ENCODE peak calls at places on chromosomes 3 and 15, in seven cellular contexts. One of them, this sample, is unnamed.
A peak's percentile ranks its signal among the peaks of the same experiment; 100 is the strongest.

GRCh38 chr3:15656342-15656741 is 54.8 kb downstream of the BTD start:
- DNase-seq in H9: no peak
- DNase-seq in AG10803: no peak
- DNase-seq in globus pallidus: no peak
- DNase-seq in activated CD4-positive, alpha-beta T cell treated with anti-CD3 and anti-CD28 coated beads for 36 hours: no peak
- DNase-seq in stimulated activated CD4-positive, alpha-beta T cell treated with anti-CD3 and anti-CD28 coated beads, Interleukin-2, amount 100 ng/mL, for 24 hours: no peak
- DNase-seq in anterior cingulate cortex: no peak
- DNase-seq in this sample: no peak

GRCh38 chr15:29883126-29883525 is 60.9 kb upstream of the TJP1 start:
- DNase-seq in anterior cingulate cortex: no peak
- DNase-seq in AG10803: no peak
- DNase-seq in H9: peak; percentile 58
- DNase-seq in globus pallidus: no peak
- DNase-seq in stimulated activated CD4-positive, alpha-beta T cell treated with anti-CD3 and anti-CD28 coated beads, Interleukin-2, amount 100 ng/mL, for 24 hours: no peak
- DNase-seq in activated CD4-positive, alpha-beta T cell treated with anti-CD3 and anti-CD28 coated beads for 36 hours: no peak
- DNase-seq in this sample: no peak

GRCh38 chr3:151443583-151443982 is 17.3 kb downstream of the IGSF10 start:
- DNase-seq in globus pallidus: no peak
- DNase-seq in anterior cingulate cortex: no peak
- DNase-seq in activated CD4-positive, alpha-beta T cell treated with anti-CD3 and anti-CD28 coated beads for 36 hours: no peak
- DNase-seq in H9: no peak
- DNase-seq in stimulated activated CD4-positive, alpha-beta T cell treated with anti-CD3 and anti-CD28 coated beads, Interleukin-2, amount 100 ng/mL, for 24 hours: no peak
- DNase-seq in AG10803: no peak
- DNase-seq in this sample: no peak

GRCh38 chr15:101056366-101057334 is 137.5 kb downstream of the LRRK1 start:
- DNase-seq in H9: no peak
- DNase-seq in AG10803: no peak
- DNase-seq in stimulated activated CD4-positive, alpha-beta T cell treated with anti-CD3 and anti-CD28 coated beads, Interleukin-2, amount 100 ng/mL, for 24 hours: no peak
- DNase-seq in globus pallidus: no peak
- DNase-seq in anterior cingulate cortex: no peak
- DNase-seq in activated CD4-positive, alpha-beta T cell treated with anti-CD3 and anti-CD28 coated beads for 36 hours: no peak
- DNase-seq in this sample: no peak

GRCh38 chr3:8420613-8421012 is 81.0 kb upstream of the LMCD1 start:
- DNase-seq in globus pallidus: no peak
- DNase-seq in activated CD4-positive, alpha-beta T cell treated with anti-CD3 and anti-CD28 coated beads for 36 hours: no peak
- DNase-seq in anterior cingulate cortex: no peak
- DNase-seq in H9: no peak
- DNase-seq in stimulated activated CD4-positive, alpha-beta T cell treated with anti-CD3 and anti-CD28 coated beads, Interleukin-2, amount 100 ng/mL, for 24 hours: no peak
- DNase-seq in AG10803: peak; percentile 31
- DNase-seq in this sample: no peak

GRCh38 chr3:123949606-123950005 is 11.4 kb downstream of the CCDC14 start:
- DNase-seq in H9: no peak
- DNase-seq in stimulated activated CD4-positive, alpha-beta T cell treated with anti-CD3 and anti-CD28 coated beads, Interleukin-2, amount 100 ng/mL, for 24 hours: no peak
- DNase-seq in globus pallidus: no peak
- DNase-seq in anterior cingulate cortex: no peak
- DNase-seq in AG10803: peak; percentile 85
- DNase-seq in activated CD4-positive, alpha-beta T cell treated with anti-CD3 and anti-CD28 coated beads for 36 hours: no peak
- DNase-seq in this sample: peak; percentile 12

GRCh38 chr3:94616833-94617232 is 554.0 kb downstream of the NSUN3 start:
- DNase-seq in activated CD4-positive, alpha-beta T cell treated with anti-CD3 and anti-CD28 coated beads for 36 hours: no peak
- DNase-seq in globus pallidus: no peak
- DNase-seq in AG10803: no peak
- DNase-seq in stimulated activated CD4-positive, alpha-beta T cell treated with anti-CD3 and anti-CD28 coated beads, Interleukin-2, amount 100 ng/mL, for 24 hours: no peak
- DNase-seq in H9: no peak
- DNase-seq in anterior cingulate cortex: no peak
- DNase-seq in this sample: no peak

GRCh38 chr15:74040115-74040850 is 42.1 kb downstream of the GOLGA6A start:
- DNase-seq in anterior cingulate cortex: no peak
- DNase-seq in AG10803: peak; percentile 98
- DNase-seq in H9: peak; percentile 44
- DNase-seq in globus pallidus: no peak
- DNase-seq in stimulated activated CD4-positive, alpha-beta T cell treated with anti-CD3 and anti-CD28 coated beads, Interleukin-2, amount 100 ng/mL, for 24 hours: no peak
- DNase-seq in activated CD4-positive, alpha-beta T cell treated with anti-CD3 and anti-CD28 coated beads for 36 hours: no peak
- DNase-seq in this sample: peak; percentile 12

GRCh38 chr3:127722928-127723603 is 50.3 kb downstream of the ABTB1 start:
- DNase-seq in activated CD4-positive, alpha-beta T cell treated with anti-CD3 and anti-CD28 coated beads for 36 hours: no peak
- DNase-seq in stimulated activated CD4-positive, alpha-beta T cell treated with anti-CD3 and anti-CD28 coated beads, Interleukin-2, amount 100 ng/mL, for 24 hours: no peak
- DNase-seq in AG10803: no peak
- DNase-seq in globus pallidus: no peak
- DNase-seq in H9: no peak
- DNase-seq in anterior cingulate cortex: no peak
- DNase-seq in this sample: no peak

GRCh38 chr15:80489030-80489594 is 84.9 kb downstream of the ARNT2 start:
- DNase-seq in AG10803: peak; percentile 94
- DNase-seq in activated CD4-positive, alpha-beta T cell treated with anti-CD3 and anti-CD28 coated beads for 36 hours: no peak
- DNase-seq in H9: no peak
- DNase-seq in anterior cingulate cortex: no peak
- DNase-seq in globus pallidus: no peak
- DNase-seq in stimulated activated CD4-positive, alpha-beta T cell treated with anti-CD3 and anti-CD28 coated beads, Interleukin-2, amount 100 ng/mL, for 24 hours: no peak
- DNase-seq in this sample: peak; percentile 66

GRCh38 chr3:196143708-196144382 is 62.0 kb upstream of the TFRC start:
- DNase-seq in H9: no peak
- DNase-seq in AG10803: no peak
- DNase-seq in globus pallidus: no peak
- DNase-seq in anterior cingulate cortex: no peak
- DNase-seq in stimulated activated CD4-positive, alpha-beta T cell treated with anti-CD3 and anti-CD28 coated beads, Interleukin-2, amount 100 ng/mL, for 24 hours: no peak
- DNase-seq in activated CD4-positive, alpha-beta T cell treated with anti-CD3 and anti-CD28 coated beads for 36 hours: no peak
- DNase-seq in this sample: no peak